ENCODE peak calls at places on chromosome 4, in five cellular contexts. One of them, this sample, is unnamed.

GRCh38 chr4:182533948-182534347 is 290.7 kb downstream of the TENM3 start:
- DNase-seq in pancreas: no peak
- DNase-seq in IMR-90: peak; percentile 74
- DNase-seq in breast epithelium: no peak
- DNase-seq in HCT116: no peak
- DNase-seq in this sample: no peak

GRCh38 chr4:29972121-29972520 is 748.0 kb upstream of the PCDH7 start:
- DNase-seq in HCT116: no peak
- DNase-seq in breast epithelium: no peak
- DNase-seq in pancreas: no peak
- DNase-seq in IMR-90: peak; percentile 44
- DNase-seq in this sample: no peak

GRCh38 chr4:95348418-95348817 is 200.4 kb downstream of the UNC5C start:
- DNase-seq in HCT116: no peak
- DNase-seq in breast epithelium: no peak
- DNase-seq in IMR-90: no peak
- DNase-seq in pancreas: no peak
- DNase-seq in this sample: no peak

GRCh38 chr4:183335369-183335940 is 13.2 kb upstream of the CLDN24 start:
- DNase-seq in breast epithelium: no peak
- DNase-seq in IMR-90: peak; percentile 96
- DNase-seq in pancreas: no peak
- DNase-seq in HCT116: peak; percentile 68
- DNase-seq in this sample: no peak

GRCh38 chr4:90598741-90599140 is 471.5 kb downstream of the CCSER1 start:
- DNase-seq in pancreas: no peak
- DNase-seq in IMR-90: no peak
- DNase-seq in breast epithelium: no peak
- DNase-seq in HCT116: no peak
- DNase-seq in this sample: no peak

GRCh38 chr4:128346054-128346716 is 58.6 kb upstream of the PGRMC2 start:
- DNase-seq in HCT116: no peak
- DNase-seq in pancreas: no peak
- DNase-seq in IMR-90: no peak
- DNase-seq in breast epithelium: no peak
- DNase-seq in this sample: no peak

GRCh38 chr4:55122235-55122634 is 3.2 kb downstream of the KDR start:
- DNase-seq in pancreas: no peak
- DNase-seq in breast epithelium: no peak
- DNase-seq in HCT116: no peak
- DNase-seq in IMR-90: no peak
- DNase-seq in this sample: no peak

GRCh38 chr4:40157444-40157843 is 39.4 kb upstream of the RHOH start:
- DNase-seq in HCT116: no peak
- DNase-seq in IMR-90: no peak
- DNase-seq in pancreas: no peak
- DNase-seq in breast epithelium: no peak
- DNase-seq in this sample: no peak

GRCh38 chr4:38381788-38382187 is 282.2 kb upstream of the KLF3 start:
- DNase-seq in HCT116: no peak
- DNase-seq in IMR-90: no peak
- DNase-seq in breast epithelium: no peak
- DNase-seq in pancreas: no peak
- DNase-seq in this sample: no peak

GRCh38 chr4:75432683-75433082 is 81.5 kb downstream of the RCHY1 start:
- DNase-seq in IMR-90: peak; percentile 7
- DNase-seq in HCT116: peak; percentile 21
- DNase-seq in breast epithelium: no peak
- DNase-seq in pancreas: no peak
- DNase-seq in this sample: no peak

GRCh38 chr4:107153228-107153627 is 117.1 kb upstream of the DKK2 start:
- DNase-seq in HCT116: no peak
- DNase-seq in breast epithelium: no peak
- DNase-seq in IMR-90: no peak
- DNase-seq in pancreas: no peak
- DNase-seq in this sample: no peak

GRCh38 chr4:75235359-75235951 is 278.7 kb downstream of the RCHY1 start:
- DNase-seq in HCT116: no peak
- DNase-seq in IMR-90: no peak
- DNase-seq in breast epithelium: no peak
- DNase-seq in pancreas: no peak
- DNase-seq in this sample: no peak

GRCh38 chr4:158625544-158625943 is 46.1 kb downstream of the C4orf46 start:
- DNase-seq in IMR-90: no peak
- DNase-seq in breast epithelium: no peak
- DNase-seq in pancreas: no peak
- DNase-seq in HCT116: no peak
- DNase-seq in this sample: no peak

GRCh38 chr4:189059996-189060570 is 880.6 kb upstream of the FRG1 start:
- DNase-seq in HCT116: no peak
- DNase-seq in pancreas: no peak
- DNase-seq in breast epithelium: no peak
- DNase-seq in IMR-90: no peak
- DNase-seq in this sample: no peak

GRCh38 chr4:71541541-71541940 is 202.7 kb downstream of the SLC4A4 start:
- DNase-seq in IMR-90: no peak
- DNase-seq in HCT116: no peak
- DNase-seq in breast epithelium: no peak
- DNase-seq in pancreas: no peak
- DNase-seq in this sample: no peak

GRCh38 chr4:156298230-156298629 is 344.6 kb upstream of the CTSO start:
- DNase-seq in breast epithelium: no peak
- DNase-seq in pancreas: no peak
- DNase-seq in HCT116: no peak
- DNase-seq in IMR-90: peak; percentile 97
- DNase-seq in this sample: no peak

GRCh38 chr4:112210777-112211176 is 20.8 kb upstream of the AP1AR start:
- DNase-seq in HCT116: no peak
- DNase-seq in IMR-90: no peak
- DNase-seq in breast epithelium: no peak
- DNase-seq in pancreas: no peak
- DNase-seq in this sample: no peak

GRCh38 chr4:112213091-112213490 is 18.5 kb upstream of the AP1AR start:
- DNase-seq in breast epithelium: no peak
- DNase-seq in IMR-90: no peak
- DNase-seq in HCT116: no peak
- DNase-seq in pancreas: no peak
- DNase-seq in this sample: no peak

GRCh38 chr4:112219826-112220366 is 11.7 kb upstream of the AP1AR start:
- DNase-seq in breast epithelium: no peak
- DNase-seq in HCT116: no peak
- DNase-seq in pancreas: no peak
- DNase-seq in IMR-90: no peak
- DNase-seq in this sample: no peak

GRCh38 chr4:112213850-112214249 is 17.7 kb upstream of the AP1AR start:
- DNase-seq in pancreas: no peak
- DNase-seq in HCT116: no peak
- DNase-seq in breast epithelium: no peak
- DNase-seq in IMR-90: peak; percentile 90
- DNase-seq in this sample: no peak

GRCh38 chr4:112214397-112215264 is 17.0 kb upstream of the AP1AR start:
- DNase-seq in breast epithelium: no peak
- DNase-seq in IMR-90: peak; percentile 27
- DNase-seq in HCT116: peak; percentile 28
- DNase-seq in pancreas: no peak
- DNase-seq in this sample: no peak
- H3K27ac ChIP-seq in breast epithelium: no peak overlapping the region
- H3K27ac ChIP-seq in IMR-90: peak overlapping the region; percentile 49
- H3K27ac ChIP-seq in HCT116: no peak overlapping the region
- H3K27ac ChIP-seq in pancreas: no peak overlapping the region
- H3K27ac ChIP-seq in this sample: no peak overlapping the region

DNA sequence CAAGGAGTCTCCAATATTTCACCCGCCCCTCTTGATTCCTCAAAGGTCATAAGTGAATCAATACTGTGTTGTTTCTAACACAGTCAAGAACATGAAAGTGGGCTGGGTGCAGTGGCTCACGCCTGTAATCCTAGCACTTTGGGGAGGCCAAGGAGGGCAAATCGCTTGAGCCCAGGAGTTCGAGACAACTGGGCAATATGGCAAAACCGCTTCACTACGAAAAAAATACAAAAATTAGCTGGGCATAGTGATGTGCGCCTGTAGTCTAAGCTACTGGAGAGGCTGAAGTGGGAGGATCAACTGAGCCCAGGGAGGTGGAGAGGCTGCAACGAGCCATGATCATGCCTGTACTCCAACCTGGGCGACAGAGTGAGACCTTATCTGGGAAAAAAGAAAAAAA is 3.4 kb downstream of the ACSL1 start:
- DNase-seq in breast epithelium: no peak
- DNase-seq in HCT116: no peak
- DNase-seq in pancreas: no peak
- DNase-seq in IMR-90: no peak
- DNase-seq in this sample: no peak
- H3K4me1 ChIP-seq in breast epithelium: peaks cover 3% of the 10 kb centered on the region
- H3K4me1 ChIP-seq in HCT116: peaks cover 6% of the 10 kb centered on the region
- H3K4me1 ChIP-seq in pancreas: peaks cover 5% of the 10 kb centered on the region
- H3K4me1 ChIP-seq in IMR-90: peaks cover 2% of the 10 kb centered on the region
- H3K4me1 ChIP-seq in this sample: peaks cover 14% of the 10 kb centered on the region

GRCh38 chr4:151454513-151454912 is 45.5 kb downstream of the FHIP1A start:
- DNase-seq in HCT116: no peak
- DNase-seq in pancreas: no peak
- DNase-seq in IMR-90: no peak
- DNase-seq in breast epithelium: no peak
- DNase-seq in this sample: no peak
- H3K4me3 ChIP-seq in HCT116: no peak overlapping the region
- H3K4me3 ChIP-seq in pancreas: no peak overlapping the region
- H3K4me3 ChIP-seq in IMR-90: no peak overlapping the region
- H3K4me3 ChIP-seq in breast epithelium: no peak overlapping the region
- H3K4me3 ChIP-seq in this sample: no peak overlapping the region

DNA sequence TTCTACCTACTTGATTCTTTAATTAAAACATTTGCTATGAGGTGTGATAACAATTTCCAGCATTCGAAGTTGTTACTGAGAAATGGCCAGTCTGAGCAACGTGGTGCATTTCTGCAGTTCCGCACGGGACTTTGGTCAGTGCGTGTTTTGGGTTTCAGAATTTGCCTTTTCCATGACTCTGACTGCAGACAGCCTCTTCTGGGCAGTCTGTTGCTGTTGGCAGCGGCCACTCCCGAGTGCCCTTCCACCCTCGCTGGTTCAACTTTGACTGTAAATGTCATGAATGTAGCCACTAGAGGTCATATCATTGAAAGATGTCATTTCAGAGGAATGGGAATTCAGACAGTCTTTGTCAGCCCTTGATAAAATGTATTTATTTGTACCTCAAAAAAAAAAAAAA is 53.6 kb downstream of the NOP14 start:
- DNase-seq in HCT116: no peak
- DNase-seq in pancreas: no peak
- DNase-seq in breast epithelium: no peak
- DNase-seq in IMR-90: no peak
- DNase-seq in this sample: no peak
- H3K27ac ChIP-seq in HCT116: no peak overlapping the region
- H3K27ac ChIP-seq in pancreas: no peak overlapping the region
- H3K27ac ChIP-seq in breast epithelium: no peak overlapping the region
- H3K27ac ChIP-seq in IMR-90: no peak overlapping the region
- H3K27ac ChIP-seq in this sample: no peak overlapping the region

DNA sequence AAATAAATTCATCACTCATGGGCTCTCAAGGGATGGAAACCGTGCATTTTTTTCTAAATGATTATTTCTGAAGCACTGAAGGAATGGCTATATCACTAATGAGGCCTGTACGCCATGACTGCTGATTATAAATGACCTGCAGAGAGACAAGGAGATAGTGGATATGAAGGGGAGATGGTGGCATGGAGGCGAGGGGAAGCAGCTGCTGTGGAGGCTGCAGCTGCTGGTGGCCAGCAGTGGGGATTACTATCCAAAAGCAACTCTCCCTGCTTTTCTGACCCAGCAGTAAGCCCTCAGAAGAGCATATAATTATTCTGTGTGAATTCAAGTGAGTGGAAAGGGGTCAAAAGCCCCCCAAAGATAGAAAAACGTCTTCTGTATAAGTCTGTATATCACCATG is 174.0 kb downstream of the MGST2 start:
- DNase-seq in HCT116: no peak
- DNase-seq in pancreas: no peak
- DNase-seq in breast epithelium: no peak
- DNase-seq in IMR-90: no peak
- DNase-seq in this sample: no peak
- H3K4me1 ChIP-seq in HCT116: no peaks in the 10 kb centered on the region
- H3K4me1 ChIP-seq in pancreas: peaks cover 21% of the 10 kb centered on the region
- H3K4me1 ChIP-seq in breast epithelium: no peaks in the 10 kb centered on the region
- H3K4me1 ChIP-seq in IMR-90: peaks cover 4% of the 10 kb centered on the region
- H3K4me1 ChIP-seq in this sample: no peaks in the 10 kb centered on the region

This sample was measured in effector memory CD4-positive, alpha-beta T cell.